ENCODE peak calls at places on chromosome 17, in four cellular contexts. M, G, U and Y are unnamed samples.

GRCh38 chr17:58084317-58084981 is 1.2 kb downstream of the DYNLL2 start:
- DNase-seq in M (peak), G (peak), U (peak), Y (peak)

GRCh38 chr17:18259621-18260331 is 686 bp upstream of the MIEF2 start:
- DNase-seq in M (no peak), G (peak), U (no peak), Y (no peak)

GRCh38 chr17:65750678-65751077 is 189.2 kb upstream of the AXIN2 start:
- DNase-seq in M (no peak), G (peak), U (peak), Y (no peak)

GRCh38 chr17:44912763-44913544 is 2.3 kb downstream of the GFAP start:
- DNase-seq in M (no peak), G (peak), U (no peak), Y (no peak)

GRCh38 chr17:44065668-44066203 is 735 bp downstream of the LSM12 start:
- DNase-seq in M (no peak), G (peak), U (no peak), Y (no peak)

GRCh38 chr17:36182176-36183000 is 6.0 kb upstream of the TBC1D3B start:
- DNase-seq in M (no peak), G (no peak), U (no peak), Y (peak)

GRCh38 chr17:37055511-37055910 is 106.8 kb downstream of the AATF start:
- DNase-seq in M (no peak), G (no peak), U (no peak), Y (no peak)

GRCh38 chr17:70344356-70345060 is 175.2 kb downstream of the KCNJ2 start:
- DNase-seq in M (no peak), G (no peak), U (no peak), Y (no peak)

GRCh38 chr17:38552343-38552742 is 53.4 kb downstream of the SRCIN1 start:
- DNase-seq in M (no peak), G (no peak), U (no peak), Y (no peak)

GRCh38 chr17:10993126-10993525 is 155.2 kb upstream of the PIRT start:
- DNase-seq in M (no peak), G (no peak), U (no peak), Y (no peak)

GRCh38 chr17:21313320-21313719 is 28.8 kb downstream of the MAP2K3 start:
- DNase-seq in M (no peak), G (no peak), U (no peak), Y (no peak)

GRCh38 chr17:18121201-18121600 is 12.6 kb downstream of the MYO15A start:
- DNase-seq in M (no peak), G (no peak), U (no peak), Y (no peak)

GRCh38 chr17:78230996-78231931 is at the start of gene TMEM235:
- DNase-seq in M (no peak), G (no peak), U (no peak), Y (no peak)

GRCh38 chr17:17059301-17059890 is 17.1 kb downstream of the MPRIP start:
- DNase-seq in M (no peak), G (no peak), U (no peak), Y (no peak)

GRCh38 chr17:77959216-77959925 is 868 bp downstream of the TNRC6C start:
- DNase-seq in M (peak), G (peak), U (peak), Y (peak)

DNA sequence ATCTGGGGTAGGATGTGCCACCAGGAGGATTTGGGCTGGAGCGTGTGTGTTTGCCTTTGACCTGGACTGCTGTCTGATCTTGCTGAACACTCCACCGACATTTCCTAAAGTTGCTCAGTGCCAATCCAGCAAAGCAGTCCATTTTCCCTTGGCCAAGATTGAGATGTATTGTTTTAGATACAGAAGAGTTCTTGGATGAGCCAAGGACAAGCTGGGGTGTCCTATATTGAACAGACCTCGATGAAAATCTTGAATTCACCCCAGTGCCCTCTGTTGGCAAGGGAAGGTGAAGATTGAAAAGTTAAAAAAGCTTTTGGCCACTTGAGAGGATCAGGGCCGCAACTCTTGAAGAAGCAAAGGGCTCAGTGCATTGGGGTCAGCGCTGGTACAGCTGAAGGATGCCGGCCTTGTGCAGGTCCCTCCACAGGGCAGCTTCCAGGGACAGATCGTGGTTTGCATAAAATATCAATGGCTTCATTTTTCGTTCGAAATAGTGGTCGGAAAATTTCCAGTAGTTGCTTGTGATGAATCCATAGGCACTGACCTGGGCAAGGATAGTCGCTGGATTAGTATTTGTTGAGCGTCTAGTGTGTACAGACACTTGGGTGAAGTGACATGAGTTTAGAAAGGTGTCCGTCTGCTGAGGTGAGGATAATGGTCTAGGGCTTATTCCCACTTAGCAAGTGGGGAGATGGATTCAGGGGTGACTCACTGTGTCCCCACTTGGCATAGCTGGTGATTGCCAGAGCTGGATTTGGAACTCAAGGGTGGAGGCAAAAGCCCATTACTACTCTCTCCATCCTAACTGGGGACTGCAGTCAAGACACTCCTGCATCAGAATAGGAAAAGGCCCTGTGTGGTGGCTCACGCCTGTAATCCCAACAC is 19.7 kb downstream of the ST6GALNAC2 start:
- DNase-seq in M (no peak), G (no peak), U (no peak), Y (no peak)
- TF ChIP-seq CTCF in M (no peak), G (no peak), U (no peak), Y (no peak)

GRCh38 chr17:67801626-67802175 is 23.6 kb upstream of the BPTF start:
- DNase-seq in M (no peak), G (no peak), U (no peak), Y (no peak)
- TF ChIP-seq CTCF in M (peak), G (no peak), U (no peak), Y (no peak)

GRCh38 chr17:82965371-82965770 is 114.0 kb upstream of the METRNL start:
- DNase-seq in M (no peak), G (no peak), U (no peak), Y (no peak)
- TF ChIP-seq CTCF in M (no peak), G (no peak), U (no peak), Y (no peak)

DNA sequence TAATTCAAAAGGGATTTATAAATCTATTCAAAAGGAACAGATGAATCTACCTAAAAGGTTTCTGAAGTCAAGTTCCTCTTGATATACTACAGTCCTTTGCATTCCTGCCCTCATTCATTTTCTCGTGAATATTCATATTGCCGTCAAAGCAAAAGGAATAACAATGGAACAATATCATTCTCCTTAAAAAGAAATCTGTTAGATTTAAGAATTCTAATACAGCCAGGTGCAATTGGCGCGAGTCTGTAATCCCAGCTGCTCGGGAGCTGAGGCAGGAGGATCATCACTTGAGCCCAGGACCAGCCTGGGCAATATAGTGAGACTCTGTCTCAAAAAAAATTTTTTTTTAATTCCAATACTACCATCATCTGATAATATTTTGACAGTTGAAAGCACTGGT is 130.3 kb downstream of the BRIP1 start:
- DNase-seq in M (no peak), G (no peak), U (no peak), Y (no peak)
- TF ChIP-seq CTCF in M (no peak), G (no peak), U (no peak), Y (no peak)

GRCh38 chr17:81651692-81652091 is 4.7 kb downstream of the PDE6G start:
- DNase-seq in M (no peak), G (no peak), U (no peak), Y (no peak)
- TF ChIP-seq CTCF in M (no peak), G (no peak), U (no peak), Y (no peak)

DNA sequence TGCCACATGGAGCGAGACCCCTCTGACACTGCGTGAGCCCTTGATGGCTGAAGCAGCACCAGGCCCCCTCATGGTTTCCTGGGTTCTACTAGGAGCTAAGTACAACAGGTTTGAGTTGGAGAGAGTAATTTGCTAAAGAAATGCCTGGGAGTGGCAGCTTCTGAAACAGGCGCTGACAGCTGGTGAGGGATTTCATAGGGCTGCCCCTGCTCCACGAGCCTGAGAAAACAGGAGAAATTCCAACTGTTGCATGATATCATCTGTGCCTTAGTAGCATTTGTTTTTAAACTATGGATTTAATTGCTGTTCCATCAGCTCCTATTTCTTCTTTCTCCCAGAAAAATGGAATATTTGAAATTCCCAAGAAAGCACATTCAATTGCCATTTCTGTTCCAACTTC is 78.9 kb upstream of the ANKFN1 start:
- DNase-seq in M (no peak), G (no peak), U (no peak), Y (no peak)
- TF ChIP-seq CTCF in M (no peak), G (no peak), U (no peak), Y (no peak)

DNA sequence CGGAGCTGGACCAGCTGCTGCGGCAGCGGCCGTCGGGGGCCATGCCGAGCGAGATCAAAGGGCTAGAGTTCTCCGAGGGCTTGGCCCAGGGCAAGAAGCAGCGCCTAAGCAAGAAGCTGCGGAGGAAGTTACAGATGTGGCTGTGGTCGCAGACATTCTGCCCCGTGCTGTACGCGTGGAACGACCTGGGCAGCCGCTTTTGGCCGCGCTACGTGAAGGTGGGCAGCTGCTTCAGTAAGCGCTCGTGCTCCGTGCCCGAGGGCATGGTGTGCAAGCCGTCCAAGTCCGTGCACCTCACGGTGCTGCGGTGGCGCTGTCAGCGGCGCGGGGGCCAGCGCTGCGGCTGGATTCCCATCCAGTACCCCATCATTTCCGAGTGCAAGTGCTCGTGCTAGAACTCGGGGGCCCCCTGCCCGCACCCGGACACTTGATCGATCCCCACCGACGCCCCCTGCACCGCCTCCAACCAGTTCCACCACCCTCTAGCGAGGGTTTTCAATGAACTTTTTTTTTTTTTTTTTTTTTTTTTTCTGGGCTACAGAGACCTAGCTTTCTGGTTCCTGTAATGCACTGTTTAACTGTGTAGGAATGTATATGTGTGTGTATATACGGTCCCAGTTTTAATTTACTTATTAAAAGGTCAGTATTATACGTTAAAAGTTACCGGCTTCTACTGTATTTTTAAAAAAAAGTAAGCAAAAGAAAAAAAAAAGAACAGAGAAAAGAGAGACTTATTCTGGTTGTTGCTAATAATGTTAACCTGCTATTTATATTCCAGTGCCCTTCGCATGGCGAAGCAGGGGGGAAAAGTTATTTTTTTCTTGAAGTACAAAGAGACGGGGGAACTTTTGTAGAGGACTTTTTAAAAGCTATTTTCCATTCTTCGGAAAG is 1.3 kb downstream of the NOG start:
- DNase-seq in M (peak), G (peak), U (peak), Y (peak)
- TF ChIP-seq CTCF in M (peak), G (no peak), U (no peak), Y (no peak)

GRCh38 chr17:29617481-29618271 is 5.0 kb downstream of the CORO6 start:
- DNase-seq in M (peak), G (peak), U (peak), Y (peak)

GRCh38 chr17:29618272-29619065 is 4.2 kb downstream of the CORO6 start:
- DNase-seq in M (no peak), G (no peak), U (no peak), Y (no peak)

GRCh38 chr17:29615492-29616299 is 7.0 kb downstream of the CORO6 start:
- DNase-seq in M (peak), G (peak), U (peak), Y (peak)

GRCh38 chr17:29616300-29617048 is 6.2 kb downstream of the CORO6 start:
- DNase-seq in M (no peak), G (no peak), U (no peak), Y (no peak)

DNA sequence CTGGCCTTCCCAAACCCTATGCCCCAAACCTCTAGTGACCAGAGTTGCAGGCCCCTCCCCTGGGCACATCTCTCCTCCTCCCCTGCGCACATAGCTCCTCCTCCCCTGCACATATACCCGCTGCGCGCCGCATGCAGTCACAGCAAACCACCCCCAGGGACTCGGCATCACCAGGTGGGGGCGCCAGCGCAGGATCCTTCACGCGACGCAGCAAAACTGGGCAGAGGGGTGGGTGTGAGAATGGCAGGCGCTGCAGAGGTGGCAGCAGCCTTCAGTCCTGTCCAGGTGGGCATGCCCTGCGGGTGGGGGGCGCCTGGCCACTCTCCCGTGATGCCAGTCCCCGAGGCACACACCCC is 5.6 kb downstream of the CORO6 start:
- DNase-seq in M (peak), G (peak), U (peak), Y (peak)
- TF ChIP-seq CTCF in M (peak), G (peak), U (peak), Y (peak)

GRCh38 chr17:47812146-47812920 is 9.3 kb downstream of the OSBPL7 start:
- DNase-seq in M (no peak), G (no peak), U (no peak), Y (no peak)

GRCh38 chr17:47810901-47811635 is 10.5 kb downstream of the OSBPL7 start:
- DNase-seq in M (no peak), G (no peak), U (no peak), Y (no peak)

GRCh38 chr17:47813077-47813476 is 8.5 kb downstream of the OSBPL7 start:
- DNase-seq in M (no peak), G (no peak), U (no peak), Y (no peak)

GRCh38 chr17:47810200-47810821 is 11.3 kb downstream of the OSBPL7 start:
- DNase-seq in M (no peak), G (peak), U (peak), Y (no peak)

DNA sequence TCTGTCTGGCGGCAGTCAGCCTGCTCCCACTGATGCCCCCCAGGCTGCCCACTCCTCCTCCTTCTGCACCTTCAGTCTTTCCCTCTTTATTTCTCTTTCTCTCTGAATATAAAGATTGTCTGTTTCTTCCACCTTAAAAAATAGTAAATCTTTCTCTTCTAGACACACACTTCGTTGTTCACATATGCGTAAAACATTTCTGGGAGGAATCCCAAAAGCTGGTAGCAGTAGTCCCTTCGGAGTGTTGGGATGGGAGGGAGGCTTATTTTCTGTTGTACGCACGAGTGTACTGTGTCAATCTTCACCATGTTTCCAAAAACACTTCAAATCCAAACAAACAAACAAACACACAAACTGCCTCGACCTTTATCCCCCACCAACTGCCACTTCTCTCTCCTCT is 9.9 kb downstream of the OSBPL7 start:
- DNase-seq in M (no peak), G (no peak), U (no peak), Y (no peak)
- TF ChIP-seq CTCF in M (no peak), G (no peak), U (no peak), Y (no peak)

DNA sequence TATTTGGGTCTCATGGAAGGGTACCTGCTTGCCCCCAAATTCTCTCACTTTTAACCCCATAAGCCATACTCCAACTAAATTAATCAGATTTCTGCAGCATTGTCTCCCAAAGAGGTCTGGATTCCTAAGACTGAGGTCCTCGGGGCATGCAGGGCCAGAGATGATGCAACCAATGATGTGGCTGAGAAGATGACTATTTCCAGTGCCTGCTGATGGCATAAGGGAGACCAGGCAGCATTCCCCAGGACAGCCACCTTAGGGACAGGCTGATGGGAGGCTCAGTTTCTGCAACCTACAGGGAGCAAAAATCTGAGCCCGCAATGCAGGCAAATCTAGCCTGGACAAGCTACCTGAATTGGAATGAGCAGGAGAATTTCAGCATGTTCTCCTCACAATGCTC is 76.8 kb upstream of the ASIC2 start:
- DNase-seq in M (no peak), G (no peak), U (no peak), Y (no peak)
- TF ChIP-seq CTCF in M (no peak), G (no peak), U (no peak), Y (no peak)